ENCODE peak calls at places on chromosomes 4 and X, in five cellular contexts. K, O, L, T and B are unnamed samples.

GRCh38 chr4:174119051-174119450 is 164.4 kb downstream of the FBXO8 start:
- DNase-seq in T (peak), O (no peak), K (peak), L (no peak), B (peak)

GRCh38 chr4:124132161-124132560 is 580.4 kb downstream of the ANKRD50 start:
- DNase-seq in K (no peak), O (no peak), L (no peak), T (no peak), B (no peak)

GRCh38 chr4:95087657-95088455 is 330.1 kb downstream of the BMPR1B start:
- DNase-seq in O (no peak), L (no peak), T (peak), K (peak), B (no peak)

GRCh38 chrX:115972717-115973116 is 197.8 kb upstream of the AGTR2 start:
- DNase-seq in K (no peak), L (no peak), T (no peak), O (no peak), B (no peak)

GRCh38 chrX:340641-341423 is 22.2 kb upstream of the GTPBP6 start:
- DNase-seq in O (no peak), L (no peak), T (no peak), K (no peak), B (no peak)

GRCh38 chrX:17655232-17656034 is 81.9 kb upstream of the SCML1 start:
- DNase-seq in T (no peak), L (no peak), O (no peak), K (peak), B (no peak)

GRCh38 chrX:40009890-40010289 is 87.9 kb downstream of the BCOR start:
- DNase-seq in O (no peak), K (peak), L (no peak), T (no peak), B (no peak)

GRCh38 chrX:40734956-40735317 is 405 bp downstream of the MED14 start:
- DNase-seq in K (no peak), T (no peak), L (no peak), O (peak), B (peak)

GRCh38 chr4:104344342-104344980 is 150.2 kb downstream of the CXXC4 start:
- DNase-seq in K (no peak), O (no peak), T (no peak), L (no peak), B (no peak)

GRCh38 chr4:182978152-182978827 is 61.1 kb upstream of the DCTD start:
- DNase-seq in K (no peak), L (no peak), O (no peak), T (peak), B (no peak)

GRCh38 chrX:151871244-151871643 is 41.4 kb upstream of the MAGEA4 start:
- DNase-seq in L (no peak), K (no peak), O (no peak), T (no peak), B (peak)

GRCh38 chr4:41575207-41575606 is 37.2 kb downstream of the LIMCH1 start:
- DNase-seq in T (no peak), K (no peak), O (no peak), L (no peak), B (peak)

GRCh38 chr4:159360549-159360948 is 257.7 kb downstream of the RAPGEF2 start:
- DNase-seq in O (no peak), L (no peak), K (no peak), T (no peak), B (peak)

GRCh38 chr4:29948451-29948850 is 771.7 kb upstream of the PCDH7 start:
- DNase-seq in O (no peak), T (no peak), K (no peak), L (no peak), B (no peak)

GRCh38 chr4:988726-989721 is 2.2 kb downstream of the IDUA start:
- DNase-seq in T (peak), O (no peak), K (no peak), L (no peak), B (no peak)

GRCh38 chr4:52659016-52659721 is at the start of gene USP46:
- DNase-seq in L (peak), T (peak), O (peak), K (peak), B (peak)

GRCh38 chr4:1330761-1331590 is 16.0 kb upstream of the UVSSA start:
- DNase-seq in K (peak), L (no peak), O (peak), T (no peak), B (no peak)

GRCh38 chr4:83569967-83570366 is 34.1 kb downstream of the GPAT3 start:
- DNase-seq in O (no peak), L (no peak), K (no peak), T (no peak), B (peak)

GRCh38 chrX:20263474-20263873 is 3.2 kb downstream of the RPS6KA3 start:
- DNase-seq in T (no peak), O (no peak), L (no peak), K (no peak), B (peak)

GRCh38 chrX:7690842-7691241 is 152.1 kb upstream of the VCX start:
- DNase-seq in L (no peak), K (no peak), T (no peak), O (no peak), B (no peak)

GRCh38 chrX:49214996-49215526 is 15.1 kb upstream of the SYP start:
- DNase-seq in K (no peak), T (no peak), L (no peak), O (no peak), B (no peak)

GRCh38 chr4:72857216-72857615 is 212.3 kb downstream of the COX18 start:
- DNase-seq in O (no peak), K (no peak), T (no peak), L (no peak), B (no peak)

GRCh38 chr4:100311181-100311580 is 120.9 kb upstream of the DDIT4L start:
- DNase-seq in L (no peak), O (no peak), T (no peak), K (no peak), B (peak)

GRCh38 chr4:74061430-74061829 is 22.9 kb upstream of the CXCL3 start:
- DNase-seq in O (no peak), L (no peak), K (no peak), T (no peak), B (no peak)

GRCh38 chr4:142160509-142160908 is 524.1 kb downstream of the IL15 start:
- DNase-seq in K (no peak), L (no peak), T (no peak), O (no peak), B (no peak)

GRCh38 chr4:121072080-121072835 is at the start of gene NDNF:
- DNase-seq in O (no peak), L (no peak), K (peak), T (peak), B (peak)

GRCh38 chr4:121071640-121072037 is 696 bp downstream of the NDNF start:
- DNase-seq in O (no peak), T (no peak), K (peak), L (no peak), B (no peak)

GRCh38 chr4:121069419-121069818 is 2.9 kb downstream of the NDNF start:
- DNase-seq in K (no peak), O (no peak), L (no peak), T (no peak), B (no peak)

GRCh38 chr4:121070274-121070673 is 2.1 kb downstream of the NDNF start:
- DNase-seq in L (no peak), K (no peak), O (no peak), T (no peak), B (no peak)

DNA sequence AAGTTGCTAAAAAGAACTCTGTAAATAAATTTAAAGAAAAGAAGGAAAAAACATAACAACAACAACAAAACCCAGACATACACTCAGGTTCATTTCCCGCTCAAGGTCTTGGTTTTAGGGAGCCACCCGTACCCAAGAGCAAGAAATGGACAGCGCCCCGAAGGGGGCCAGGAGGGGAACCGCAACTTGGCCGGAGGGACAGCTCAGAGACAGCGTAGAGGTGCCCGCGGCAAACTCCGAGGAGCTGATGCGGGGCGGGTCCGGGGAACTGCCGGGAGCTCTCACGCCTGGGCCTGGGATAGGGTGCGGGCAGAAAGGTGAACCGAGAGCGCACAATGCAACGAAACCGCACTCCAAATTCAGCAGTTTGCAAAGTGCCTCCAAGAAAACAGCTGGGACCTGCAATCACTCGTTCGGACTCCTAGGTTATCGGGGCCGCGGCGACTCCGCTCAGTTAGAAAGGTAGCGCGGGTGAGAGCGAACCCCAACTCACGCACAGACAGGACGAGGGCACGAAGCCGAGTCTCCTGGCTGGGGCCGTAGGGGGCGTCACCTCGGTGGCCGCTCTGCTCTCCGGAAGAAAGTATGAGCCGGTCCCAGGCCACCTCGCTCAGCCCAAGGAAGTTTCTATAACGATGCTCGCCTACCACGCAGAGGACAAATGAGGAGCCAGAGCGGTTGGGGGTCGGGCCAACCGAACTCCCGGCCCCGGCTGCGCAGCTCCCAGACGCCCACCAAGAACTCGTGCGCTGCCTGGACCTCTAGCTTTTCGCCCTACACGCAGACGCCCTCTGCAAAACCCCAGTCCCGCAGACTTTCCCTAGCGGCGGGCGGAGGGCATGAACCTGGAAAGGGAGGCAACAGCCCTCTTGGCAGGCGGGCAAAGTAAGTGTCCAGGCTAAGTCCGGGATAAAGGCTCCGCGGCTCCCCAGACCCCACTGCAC is 1.4 kb downstream of the NDNF start:
- DNase-seq in K (peak), O (no peak), T (peak), L (no peak), B (no peak)
- TF ChIP-seq CTCF in K (peak), O (no peak), T (peak), L (no peak), B (no peak)

DNA sequence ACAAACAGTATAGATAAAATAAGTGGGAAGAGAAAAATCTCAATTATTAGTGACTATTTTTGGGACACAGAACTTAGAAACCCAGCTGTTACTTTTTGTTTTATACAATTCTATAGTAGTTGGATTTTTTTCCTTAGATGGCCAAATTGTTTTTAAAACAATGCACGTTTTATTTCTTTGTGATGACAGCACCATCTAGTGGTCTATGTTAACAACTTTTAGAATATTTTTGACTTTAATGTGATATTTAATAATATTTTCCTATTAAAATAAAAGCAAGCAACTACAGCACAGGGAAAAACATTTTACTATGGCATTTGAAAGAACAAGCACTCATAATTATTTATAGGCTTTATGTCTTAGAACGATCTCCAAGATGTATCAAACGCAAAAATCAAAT is 5.6 kb upstream of the SMIM31 start:
- DNase-seq in L (no peak), K (peak), O (no peak), T (no peak), B (peak)
- TF ChIP-seq CTCF in L (no peak), K (peak), O (peak), T (peak), B (peak)

GRCh38 chr4:8104491-8105302 is 53.9 kb downstream of the ABLIM2 start:
- DNase-seq in O (no peak), L (no peak), K (no peak), T (no peak), B (no peak)
- TF ChIP-seq CTCF in O (no peak), L (no peak), K (no peak), T (no peak), B (no peak)

GRCh38 chr4:170005472-170005871 is 20.7 kb downstream of the MFAP3L start:
- DNase-seq in K (no peak), T (no peak), O (no peak), L (no peak), B (no peak)

GRCh38 chr4:170009291-170009690 is 16.9 kb downstream of the MFAP3L start:
- DNase-seq in K (no peak), O (no peak), T (no peak), L (no peak), B (no peak)

GRCh38 chr4:170008801-170009200 is 17.4 kb downstream of the MFAP3L start:
- DNase-seq in K (no peak), L (no peak), T (no peak), O (no peak), B (no peak)

GRCh38 chr4:170007113-170007512 is 19.1 kb downstream of the MFAP3L start:
- DNase-seq in L (no peak), K (no peak), T (no peak), O (no peak), B (no peak)

DNA sequence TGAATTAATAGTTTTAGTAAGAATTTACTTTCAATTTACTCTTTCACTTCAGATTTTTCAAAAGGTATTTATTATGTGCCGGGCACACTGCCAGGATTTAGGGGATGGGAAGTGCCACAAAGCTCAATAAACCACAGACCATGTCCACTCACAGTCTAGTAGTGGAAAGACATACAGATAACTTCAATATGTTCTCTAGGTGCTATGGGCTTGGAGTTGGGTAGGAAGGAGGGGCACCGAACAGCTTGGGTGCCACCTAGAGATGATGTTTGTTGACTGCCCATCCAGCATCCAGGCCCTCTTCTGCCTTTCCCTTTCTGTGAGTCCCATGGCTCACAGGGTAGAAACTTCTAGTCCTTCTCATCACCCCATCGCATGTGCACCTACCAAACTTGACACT is 17.8 kb downstream of the MFAP3L start:
- DNase-seq in T (no peak), L (no peak), K (no peak), O (no peak), B (peak)
- TF ChIP-seq CTCF in T (no peak), L (no peak), K (no peak), O (no peak), B (no peak)